ENCODE peak calls at places on chromosome 9, in four cellular contexts. One of them, this sample, is unnamed.

GRCh38 chr9:126857261-126857960 is 3.0 kb upstream of the ZBTB34 start:
- DNase-seq in HepG2: no peak
- DNase-seq in K562: no peak
- DNase-seq in GM12878: no peak
- DNase-seq in this sample: no peak

GRCh38 chr9:130034570-130034969 is 8.4 kb downstream of the FNBP1 start:
- DNase-seq in K562: no peak
- DNase-seq in GM12878: no peak
- DNase-seq in HepG2: no peak
- DNase-seq in this sample: no peak

GRCh38 chr9:35136866-35137265 is 21.2 kb upstream of the ATOSB start:
- DNase-seq in HepG2: no peak
- DNase-seq in K562: no peak
- DNase-seq in GM12878: no peak
- DNase-seq in this sample: no peak

GRCh38 chr9:33906769-33907168 is 89.8 kb downstream of the UBE2R2 start:
- DNase-seq in GM12878: no peak
- DNase-seq in K562: no peak
- DNase-seq in HepG2: no peak
- DNase-seq in this sample: no peak

GRCh38 chr9:97635026-97635425 is 1.4 kb downstream of the NCBP1 start:
- DNase-seq in HepG2: no peak
- DNase-seq in K562: no peak
- DNase-seq in GM12878: no peak
- DNase-seq in this sample: no peak

GRCh38 chr9:134501266-134502181 is 140.1 kb upstream of the COL5A1 start:
- DNase-seq in HepG2: no peak
- DNase-seq in GM12878: no peak
- DNase-seq in K562: no peak
- DNase-seq in this sample: no peak

GRCh38 chr9:38489057-38489456 is 64.8 kb upstream of the IGFBPL1 start:
- DNase-seq in HepG2: no peak
- DNase-seq in K562: no peak
- DNase-seq in GM12878: no peak
- DNase-seq in this sample: no peak

GRCh38 chr9:135815433-135816178 is 91.7 kb downstream of the CAMSAP1 start:
- DNase-seq in HepG2: no peak
- DNase-seq in K562: no peak
- DNase-seq in GM12878: no peak
- DNase-seq in this sample: no peak

GRCh38 chr9:129455151-129455995 is 165.5 kb downstream of the C9orf50 start:
- DNase-seq in GM12878: no peak
- DNase-seq in K562: no peak
- DNase-seq in HepG2: no peak
- DNase-seq in this sample: no peak

GRCh38 chr9:127637322-127637847 is 25.3 kb downstream of the STXBP1 start:
- DNase-seq in K562: peak
- DNase-seq in GM12878: no peak
- DNase-seq in HepG2: peak
- DNase-seq in this sample: peak

GRCh38 chr9:70081120-70081495 is 37.5 kb downstream of the MAMDC2 start:
- DNase-seq in GM12878: no peak
- DNase-seq in HepG2: no peak
- DNase-seq in K562: no peak
- DNase-seq in this sample: no peak

GRCh38 chr9:136179101-136179616 is 25.8 kb downstream of the LHX3 start:
- DNase-seq in GM12878: no peak
- DNase-seq in HepG2: no peak
- DNase-seq in K562: no peak
- DNase-seq in this sample: no peak

GRCh38 chr9:134641173-134641985 is at the start of gene COL5A1:
- DNase-seq in HepG2: no peak
- DNase-seq in GM12878: no peak
- DNase-seq in K562: peak
- DNase-seq in this sample: peak

GRCh38 chr9:128249558-128249913 is 26.3 kb downstream of the GOLGA2 start:
- DNase-seq in K562: peak
- DNase-seq in HepG2: no peak
- DNase-seq in GM12878: no peak
- DNase-seq in this sample: no peak

GRCh38 chr9:106862115-106862945 is 636 bp upstream of the ZNF462 start:
- DNase-seq in K562: no peak
- DNase-seq in HepG2: no peak
- DNase-seq in GM12878: no peak
- DNase-seq in this sample: peak
- TF ChIP-seq FOXK2 in K562: no peak
- TF ChIP-seq FOXK2 in HepG2: no peak
- TF ChIP-seq FOXK2 in GM12878: no peak
- TF ChIP-seq FOXK2 in this sample: no peak

GRCh38 chr9:13896922-13897835 is 416.8 kb downstream of the NFIB start:
- DNase-seq in HepG2: no peak
- DNase-seq in GM12878: no peak
- DNase-seq in K562: no peak
- DNase-seq in this sample: no peak
- TF ChIP-seq TARDBP in HepG2: no peak
- TF ChIP-seq TARDBP in GM12878: no peak
- TF ChIP-seq TARDBP in K562: no peak
- TF ChIP-seq TARDBP in this sample: no peak

GRCh38 chr9:19552693-19553092 is 143.9 kb downstream of the ACER2 start:
- DNase-seq in GM12878: no peak
- DNase-seq in HepG2: no peak
- DNase-seq in K562: no peak
- DNase-seq in this sample: no peak
- TF ChIP-seq BHLHE40 in GM12878: no peak
- TF ChIP-seq BHLHE40 in HepG2: no peak
- TF ChIP-seq BHLHE40 in K562: no peak
- TF ChIP-seq BHLHE40 in this sample: no peak

GRCh38 chr9:72145093-72145492 is 4.1 kb upstream of the GDA start:
- DNase-seq in GM12878: no peak
- DNase-seq in HepG2: no peak
- DNase-seq in K562: no peak
- DNase-seq in this sample: no peak

GRCh38 chr9:72139233-72139632 is 10.0 kb upstream of the GDA start:
- DNase-seq in GM12878: no peak
- DNase-seq in HepG2: no peak
- DNase-seq in K562: no peak
- DNase-seq in this sample: no peak

GRCh38 chr9:72137697-72138365 is 11.4 kb upstream of the GDA start:
- DNase-seq in GM12878: no peak
- DNase-seq in HepG2: no peak
- DNase-seq in K562: peak
- DNase-seq in this sample: no peak

GRCh38 chr9:72141484-72141883 is 7.8 kb upstream of the GDA start:
- DNase-seq in K562: no peak
- DNase-seq in HepG2: no peak
- DNase-seq in GM12878: no peak
- DNase-seq in this sample: no peak

DNA sequence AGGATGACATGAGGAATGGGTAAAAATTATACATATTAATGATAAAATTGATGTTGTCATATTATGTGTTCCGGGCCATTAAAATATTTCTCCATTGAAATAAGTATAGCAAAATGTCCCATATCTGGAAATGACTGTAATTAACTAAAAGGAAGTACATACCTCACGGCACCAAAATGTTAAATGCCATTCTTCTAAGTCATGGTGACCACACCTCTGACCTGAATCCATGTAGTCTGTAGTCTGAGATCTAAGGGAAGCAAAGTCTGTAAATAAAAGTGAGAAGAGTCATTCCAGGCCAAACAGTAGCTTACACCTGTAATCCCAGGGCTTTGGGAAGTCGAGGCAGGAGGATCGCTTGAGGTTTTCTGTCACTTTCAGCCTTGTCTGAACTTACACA is 8.7 kb upstream of the GDA start:
- DNase-seq in HepG2: no peak
- DNase-seq in K562: no peak
- DNase-seq in GM12878: no peak
- DNase-seq in this sample: no peak
- TF ChIP-seq FOXK2 in HepG2: no peak
- TF ChIP-seq FOXK2 in K562: no peak
- TF ChIP-seq FOXK2 in GM12878: no peak
- TF ChIP-seq FOXK2 in this sample: no peak

This sample was measured in HEK293T.